ENCODE peak calls at places on chromosomes 2 and 18, in six cellular contexts. One of them, this sample, is unnamed.

GRCh38 chr18:29096380-29096779 is 919.5 kb upstream of the CDH2 start:
- DNase-seq in IMR-90: no peak
- DNase-seq in H1: no peak
- DNase-seq in mesenchymal stem cell: no peak
- DNase-seq in mesendoderm: no peak
- DNase-seq in H9: no peak
- DNase-seq in this sample: no peak

GRCh38 chr18:24837065-24837464 is 376.6 kb downstream of the HRH4 start:
- DNase-seq in IMR-90: peak
- DNase-seq in mesenchymal stem cell: peak
- DNase-seq in H9: no peak
- DNase-seq in mesendoderm: no peak
- DNase-seq in H1: no peak
- DNase-seq in this sample: no peak

GRCh38 chr18:35786359-35787042 is 186.0 kb upstream of the RMP24 start:
- DNase-seq in H9: no peak
- DNase-seq in H1: no peak
- DNase-seq in mesendoderm: no peak
- DNase-seq in mesenchymal stem cell: no peak
- DNase-seq in IMR-90: no peak
- DNase-seq in this sample: no peak

GRCh38 chr2:56183643-56184499 is at the start of gene CCDC85A:
- DNase-seq in H1: peak
- DNase-seq in mesendoderm: peak
- DNase-seq in mesenchymal stem cell: peak
- DNase-seq in IMR-90: peak
- DNase-seq in H9: peak
- DNase-seq in this sample: peak

GRCh38 chr2:9373047-9373446 is 50.3 kb downstream of the ITGB1BP1 start:
- DNase-seq in mesenchymal stem cell: no peak
- DNase-seq in H1: no peak
- DNase-seq in mesendoderm: no peak
- DNase-seq in IMR-90: no peak
- DNase-seq in H9: no peak
- DNase-seq in this sample: no peak

GRCh38 chr2:51795248-51795888 is 763.4 kb upstream of the NRXN1 start:
- DNase-seq in H9: peak
- DNase-seq in mesenchymal stem cell: peak
- DNase-seq in IMR-90: no peak
- DNase-seq in mesendoderm: peak
- DNase-seq in H1: peak
- DNase-seq in this sample: peak

GRCh38 chr2:120818441-120818920 is 82.8 kb downstream of the GLI2 start:
- DNase-seq in H1: no peak
- DNase-seq in IMR-90: peak
- DNase-seq in H9: no peak
- DNase-seq in mesenchymal stem cell: peak
- DNase-seq in mesendoderm: peak
- DNase-seq in this sample: no peak

GRCh38 chr2:217978536-217979150 is 24.2 kb downstream of the TNS1 start:
- DNase-seq in mesendoderm: peak
- DNase-seq in IMR-90: no peak
- DNase-seq in H1: peak
- DNase-seq in mesenchymal stem cell: peak
- DNase-seq in H9: peak
- DNase-seq in this sample: no peak

GRCh38 chr18:29248856-29249255 is 1071.9 kb upstream of the CDH2 start:
- DNase-seq in mesenchymal stem cell: no peak
- DNase-seq in IMR-90: no peak
- DNase-seq in H1: no peak
- DNase-seq in H9: no peak
- DNase-seq in mesendoderm: no peak
- DNase-seq in this sample: no peak

GRCh38 chr2:20571231-20571630 is 79.7 kb downstream of the HS1BP3 start:
- DNase-seq in IMR-90: no peak
- DNase-seq in H1: no peak
- DNase-seq in mesendoderm: no peak
- DNase-seq in H9: no peak
- DNase-seq in mesenchymal stem cell: no peak
- DNase-seq in this sample: no peak

GRCh38 chr2:105912081-105912480 is 167.4 kb downstream of the NCK2 start:
- DNase-seq in H1: no peak
- DNase-seq in mesenchymal stem cell: peak
- DNase-seq in H9: no peak
- DNase-seq in mesendoderm: no peak
- DNase-seq in IMR-90: peak
- DNase-seq in this sample: no peak

GRCh38 chr2:75186829-75187228 is 12.5 kb downstream of the TACR1 start:
- DNase-seq in IMR-90: no peak
- DNase-seq in mesenchymal stem cell: no peak
- DNase-seq in H1: no peak
- DNase-seq in H9: no peak
- DNase-seq in mesendoderm: no peak
- DNase-seq in this sample: no peak

GRCh38 chr2:75277111-75277510 is 77.8 kb upstream of the TACR1 start:
- DNase-seq in mesendoderm: no peak
- DNase-seq in H9: no peak
- DNase-seq in IMR-90: peak
- DNase-seq in mesenchymal stem cell: peak
- DNase-seq in H1: no peak
- DNase-seq in this sample: no peak

GRCh38 chr2:241913703-241914102 is 44.2 kb downstream of the RTP5 start:
- DNase-seq in H1: no peak
- DNase-seq in mesendoderm: no peak
- DNase-seq in IMR-90: no peak
- DNase-seq in mesenchymal stem cell: no peak
- DNase-seq in H9: no peak
- DNase-seq in this sample: no peak

GRCh38 chr2:42324244-42324643 is 36.8 kb downstream of the COX7A2L start:
- DNase-seq in mesendoderm: no peak
- DNase-seq in H1: no peak
- DNase-seq in H9: no peak
- DNase-seq in mesenchymal stem cell: no peak
- DNase-seq in IMR-90: no peak
- DNase-seq in this sample: no peak

GRCh38 chr2:101116841-101117552 is 34.2 kb downstream of the TBC1D8 start:
- DNase-seq in mesendoderm: no peak
- DNase-seq in mesenchymal stem cell: no peak
- DNase-seq in H9: no peak
- DNase-seq in H1: no peak
- DNase-seq in IMR-90: no peak
- DNase-seq in this sample: no peak

GRCh38 chr2:199443589-199444130 is 14.1 kb downstream of the SATB2 start:
- DNase-seq in mesendoderm: no peak
- DNase-seq in H9: no peak
- DNase-seq in H1: no peak
- DNase-seq in IMR-90: peak
- DNase-seq in mesenchymal stem cell: no peak
- DNase-seq in this sample: no peak

GRCh38 chr2:9071032-9071431 is 67.5 kb upstream of the MBOAT2 start:
- DNase-seq in H1: no peak
- DNase-seq in IMR-90: peak
- DNase-seq in H9: no peak
- DNase-seq in mesendoderm: peak
- DNase-seq in mesenchymal stem cell: peak
- DNase-seq in this sample: no peak

GRCh38 chr2:14567561-14567960 is 65.0 kb upstream of the LRATD1 start:
- DNase-seq in H1: no peak
- DNase-seq in mesenchymal stem cell: no peak
- DNase-seq in IMR-90: peak
- DNase-seq in mesendoderm: no peak
- DNase-seq in H9: no peak
- DNase-seq in this sample: no peak

GRCh38 chr2:209771474-209772292 is at the start of gene UNC80:
- DNase-seq in H9: peak
- DNase-seq in mesendoderm: peak
- DNase-seq in H1: peak
- DNase-seq in IMR-90: peak
- DNase-seq in mesenchymal stem cell: peak
- DNase-seq in this sample: peak

GRCh38 chr2:30664761-30665358 is 142.4 kb downstream of the CAPN13 start:
- DNase-seq in H1: peak
- DNase-seq in mesenchymal stem cell: peak
- DNase-seq in mesendoderm: peak
- DNase-seq in H9: peak
- DNase-seq in IMR-90: peak
- DNase-seq in this sample: no peak

GRCh38 chr18:49227456-49227855 is 233.0 kb downstream of the DYM start:
- DNase-seq in H1: no peak
- DNase-seq in IMR-90: no peak
- DNase-seq in mesendoderm: no peak
- DNase-seq in mesenchymal stem cell: no peak
- DNase-seq in H9: no peak
- DNase-seq in this sample: no peak

GRCh38 chr2:161436411-161436810 is 20.3 kb downstream of the TBR1 start:
- DNase-seq in mesendoderm: no peak
- DNase-seq in H9: no peak
- DNase-seq in IMR-90: peak
- DNase-seq in mesenchymal stem cell: no peak
- DNase-seq in H1: no peak
- DNase-seq in this sample: no peak

DNA sequence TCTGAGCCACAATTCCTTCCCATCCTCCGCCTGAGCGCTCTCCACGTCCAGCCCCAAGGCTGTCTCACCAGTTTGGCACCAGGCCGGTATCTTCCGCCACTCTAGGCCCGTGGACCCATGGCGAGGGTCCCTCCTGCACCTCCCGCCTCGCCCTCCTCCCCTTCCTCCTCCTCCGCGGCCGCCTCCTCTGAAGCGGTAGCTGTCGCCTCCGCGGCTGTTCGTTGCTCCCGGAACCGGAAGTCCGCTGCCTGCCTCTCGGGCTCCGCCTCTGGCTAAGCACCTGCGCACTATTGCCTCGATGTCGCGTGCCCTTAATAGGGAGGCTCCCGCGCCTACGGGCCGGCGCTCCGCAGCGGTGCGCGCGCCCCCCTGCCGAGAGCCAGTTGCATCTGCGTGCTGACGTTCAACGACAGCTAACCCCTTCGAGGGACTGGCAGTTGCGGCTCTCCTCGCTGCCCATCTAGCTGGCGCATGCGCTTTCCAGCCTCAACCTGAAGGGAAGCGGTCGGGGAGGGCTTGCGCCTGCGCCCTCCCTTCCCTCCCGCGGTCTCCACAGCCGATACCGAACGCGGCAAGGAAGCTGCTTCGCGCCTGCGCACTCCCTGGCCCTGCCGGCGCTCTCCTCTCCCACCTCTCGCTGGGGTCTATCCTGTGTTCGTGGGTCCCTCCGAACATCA is at the start of gene MBD1:
- DNase-seq in IMR-90: peak
- DNase-seq in mesendoderm: peak
- DNase-seq in H1: peak
- DNase-seq in H9: peak
- DNase-seq in mesenchymal stem cell: peak
- DNase-seq in this sample: peak
- H2AK5ac ChIP-seq in IMR-90: peak
- H2AK5ac ChIP-seq in mesendoderm: no peak
- H2AK5ac ChIP-seq in H1: peak
- H2AK5ac ChIP-seq in H9: no peak
- H2AK5ac ChIP-seq in mesenchymal stem cell: peak
- H2AK5ac ChIP-seq in this sample: peak

GRCh38 chr2:222860740-222861410 is at the start of gene ACSL3:
- DNase-seq in mesenchymal stem cell: peak
- DNase-seq in IMR-90: peak
- DNase-seq in H1: peak
- DNase-seq in H9: peak
- DNase-seq in mesendoderm: peak
- DNase-seq in this sample: peak
- H2AK5ac ChIP-seq in mesenchymal stem cell: peak
- H2AK5ac ChIP-seq in IMR-90: peak
- H2AK5ac ChIP-seq in H1: peak
- H2AK5ac ChIP-seq in H9: no peak
- H2AK5ac ChIP-seq in mesendoderm: no peak
- H2AK5ac ChIP-seq in this sample: peak

DNA sequence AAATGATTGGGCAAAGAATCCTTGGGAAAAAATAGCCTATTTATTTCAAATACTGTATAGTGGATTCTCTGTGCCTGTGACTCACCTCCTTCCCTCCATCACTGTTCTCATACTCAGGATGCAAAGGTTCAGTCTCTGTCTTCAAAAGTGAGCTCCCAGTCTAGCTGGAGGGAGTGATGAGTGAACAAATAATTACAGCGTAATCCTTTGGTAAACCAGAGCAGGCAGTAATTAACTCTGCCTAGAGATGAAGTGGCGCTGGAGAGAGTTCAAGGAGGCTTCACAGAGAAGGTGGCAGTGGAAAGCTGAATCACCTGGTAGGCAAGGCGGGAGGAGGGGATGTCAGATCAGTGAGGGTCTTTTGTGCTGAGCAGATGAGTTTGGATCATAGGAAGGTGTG is 6.5 kb downstream of the DGUOK start:
- DNase-seq in H9: no peak
- DNase-seq in mesendoderm: no peak
- DNase-seq in H1: no peak
- DNase-seq in IMR-90: peak
- DNase-seq in mesenchymal stem cell: no peak
- DNase-seq in this sample: no peak
- H2AK5ac ChIP-seq in H9: no peak
- H2AK5ac ChIP-seq in mesendoderm: no peak
- H2AK5ac ChIP-seq in H1: no peak
- H2AK5ac ChIP-seq in IMR-90: no peak
- H2AK5ac ChIP-seq in mesenchymal stem cell: no peak
- H2AK5ac ChIP-seq in this sample: no peak

GRCh38 chr2:69471793-69472192 is 34.6 kb upstream of the NFU1 start:
- DNase-seq in H9: no peak
- DNase-seq in IMR-90: no peak
- DNase-seq in mesenchymal stem cell: no peak
- DNase-seq in H1: no peak
- DNase-seq in mesendoderm: no peak
- DNase-seq in this sample: no peak

GRCh38 chr2:69465513-69466456 is 28.6 kb upstream of the NFU1 start:
- DNase-seq in mesenchymal stem cell: no peak
- DNase-seq in mesendoderm: no peak
- DNase-seq in H9: no peak
- DNase-seq in IMR-90: no peak
- DNase-seq in H1: no peak
- DNase-seq in this sample: no peak

GRCh38 chr2:69466728-69467127 is 29.5 kb upstream of the NFU1 start:
- DNase-seq in mesendoderm: no peak
- DNase-seq in H9: no peak
- DNase-seq in mesenchymal stem cell: no peak
- DNase-seq in H1: no peak
- DNase-seq in IMR-90: peak
- DNase-seq in this sample: no peak

GRCh38 chr2:69469784-69470183 is 32.5 kb upstream of the NFU1 start:
- DNase-seq in H1: no peak
- DNase-seq in mesenchymal stem cell: no peak
- DNase-seq in mesendoderm: peak
- DNase-seq in IMR-90: peak
- DNase-seq in H9: no peak
- DNase-seq in this sample: no peak

DNA sequence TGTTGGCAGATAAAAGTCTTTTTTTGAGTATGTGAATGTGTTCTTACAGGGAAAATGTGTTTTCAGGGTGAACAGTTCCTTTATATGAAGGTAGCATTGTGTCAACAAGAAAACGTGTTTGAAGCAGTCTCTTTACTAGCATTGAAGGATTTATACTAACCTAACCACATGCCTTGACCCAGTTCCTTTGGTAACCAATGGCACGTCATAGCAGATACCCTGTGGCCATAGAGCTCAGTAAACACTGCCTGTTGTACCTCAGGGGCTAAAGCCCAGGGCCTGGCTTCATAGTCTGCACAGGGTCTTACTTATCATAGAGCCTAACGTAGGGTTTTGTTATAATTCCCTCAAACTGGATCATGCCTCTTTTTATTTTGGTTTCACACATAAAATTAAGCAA is 32.1 kb upstream of the NFU1 start:
- DNase-seq in IMR-90: no peak
- DNase-seq in mesendoderm: no peak
- DNase-seq in H9: no peak
- DNase-seq in mesenchymal stem cell: no peak
- DNase-seq in H1: no peak
- DNase-seq in this sample: no peak
- H2AK5ac ChIP-seq in IMR-90: no peak
- H2AK5ac ChIP-seq in mesendoderm: no peak
- H2AK5ac ChIP-seq in H9: no peak
- H2AK5ac ChIP-seq in mesenchymal stem cell: no peak
- H2AK5ac ChIP-seq in H1: no peak
- H2AK5ac ChIP-seq in this sample: no peak

This sample was measured in neuronal stem cell.